ENCODE peak calls at places on chromosomes 3 and 15, in six cellular contexts. One of them, this sample, is unnamed.
A peak's percentile ranks its signal among the peaks of the same experiment; 100 is the strongest.

GRCh38 chr3:16313955-16314645 is 49.1 kb downstream of the OXNAD1 start:
- DNase-seq in activated gamma-delta T cell treated with Interleukin-2 at 50 U/mL for 16 hours: no peak
- DNase-seq in H54: no peak
- DNase-seq in progenitor cell of endocrine pancreas: no peak
- DNase-seq in dorsolateral prefrontal cortex: no peak
- DNase-seq in HT-29: no peak
- DNase-seq in this sample: no peak

GRCh38 chr15:62749036-62749435 is 293.5 kb upstream of the TPM1 start:
- DNase-seq in H54: no peak
- DNase-seq in HT-29: no peak
- DNase-seq in activated gamma-delta T cell treated with Interleukin-2 at 50 U/mL for 16 hours: no peak
- DNase-seq in progenitor cell of endocrine pancreas: no peak
- DNase-seq in dorsolateral prefrontal cortex: peak; percentile 56
- DNase-seq in this sample: no peak

GRCh38 chr3:123169930-123170329 is 31.8 kb upstream of the SEC22A start:
- DNase-seq in HT-29: no peak
- DNase-seq in dorsolateral prefrontal cortex: no peak
- DNase-seq in H54: no peak
- DNase-seq in activated gamma-delta T cell treated with Interleukin-2 at 50 U/mL for 16 hours: no peak
- DNase-seq in progenitor cell of endocrine pancreas: no peak
- DNase-seq in this sample: no peak

GRCh38 chr3:42043116-42043796 is 47.9 kb upstream of the TRAK1 start:
- DNase-seq in H54: no peak
- DNase-seq in progenitor cell of endocrine pancreas: no peak
- DNase-seq in activated gamma-delta T cell treated with Interleukin-2 at 50 U/mL for 16 hours: no peak
- DNase-seq in HT-29: no peak
- DNase-seq in dorsolateral prefrontal cortex: no peak
- DNase-seq in this sample: peak; percentile 71

GRCh38 chr3:79368403-79368802 is 399.4 kb downstream of the ROBO1 start:
- DNase-seq in activated gamma-delta T cell treated with Interleukin-2 at 50 U/mL for 16 hours: no peak
- DNase-seq in progenitor cell of endocrine pancreas: no peak
- DNase-seq in H54: no peak
- DNase-seq in dorsolateral prefrontal cortex: no peak
- DNase-seq in HT-29: no peak
- DNase-seq in this sample: no peak

GRCh38 chr3:40586866-40587265 is 62.1 kb downstream of the ZNF621 start:
- DNase-seq in progenitor cell of endocrine pancreas: no peak
- DNase-seq in HT-29: no peak
- DNase-seq in activated gamma-delta T cell treated with Interleukin-2 at 50 U/mL for 16 hours: no peak
- DNase-seq in H54: no peak
- DNase-seq in dorsolateral prefrontal cortex: no peak
- DNase-seq in this sample: no peak

GRCh38 chr3:188026191-188026968 is 127.6 kb upstream of the LPP start:
- DNase-seq in HT-29: peak; percentile 66
- DNase-seq in progenitor cell of endocrine pancreas: no peak
- DNase-seq in dorsolateral prefrontal cortex: no peak
- DNase-seq in H54: no peak
- DNase-seq in activated gamma-delta T cell treated with Interleukin-2 at 50 U/mL for 16 hours: no peak
- DNase-seq in this sample: peak; percentile 34

GRCh38 chr3:13344663-13345062 is 75.5 kb downstream of the NUP210 start:
- DNase-seq in progenitor cell of endocrine pancreas: no peak
- DNase-seq in HT-29: no peak
- DNase-seq in dorsolateral prefrontal cortex: no peak
- DNase-seq in H54: no peak
- DNase-seq in activated gamma-delta T cell treated with Interleukin-2 at 50 U/mL for 16 hours: no peak
- DNase-seq in this sample: no peak

GRCh38 chr15:64970696-64971095 is 19.0 kb downstream of the SPG21 start:
- DNase-seq in progenitor cell of endocrine pancreas: no peak
- DNase-seq in dorsolateral prefrontal cortex: no peak
- DNase-seq in HT-29: no peak
- DNase-seq in activated gamma-delta T cell treated with Interleukin-2 at 50 U/mL for 16 hours: no peak
- DNase-seq in H54: no peak
- DNase-seq in this sample: no peak

GRCh38 chr3:60399861-60400845 is 851.1 kb downstream of the FHIT start:
- DNase-seq in H54: no peak
- DNase-seq in HT-29: no peak
- DNase-seq in progenitor cell of endocrine pancreas: no peak
- DNase-seq in dorsolateral prefrontal cortex: no peak
- DNase-seq in activated gamma-delta T cell treated with Interleukin-2 at 50 U/mL for 16 hours: no peak
- DNase-seq in this sample: no peak

GRCh38 chr3:193317901-193318300 is 60.7 kb downstream of the ATP13A5 start:
- DNase-seq in activated gamma-delta T cell treated with Interleukin-2 at 50 U/mL for 16 hours: no peak
- DNase-seq in progenitor cell of endocrine pancreas: no peak
- DNase-seq in H54: no peak
- DNase-seq in HT-29: no peak
- DNase-seq in dorsolateral prefrontal cortex: no peak
- DNase-seq in this sample: no peak

GRCh38 chr3:76585794-76586392 is 454.0 kb upstream of the ROBO2 start:
- DNase-seq in dorsolateral prefrontal cortex: no peak
- DNase-seq in activated gamma-delta T cell treated with Interleukin-2 at 50 U/mL for 16 hours: no peak
- DNase-seq in HT-29: peak; percentile 14
- DNase-seq in progenitor cell of endocrine pancreas: no peak
- DNase-seq in H54: no peak
- DNase-seq in this sample: peak; percentile 44

GRCh38 chr3:166446986-166447385 is 609.8 kb upstream of the BCHE start:
- DNase-seq in H54: no peak
- DNase-seq in progenitor cell of endocrine pancreas: no peak
- DNase-seq in HT-29: no peak
- DNase-seq in dorsolateral prefrontal cortex: no peak
- DNase-seq in activated gamma-delta T cell treated with Interleukin-2 at 50 U/mL for 16 hours: no peak
- DNase-seq in this sample: no peak

GRCh38 chr3:8318002-8318649 is 183.5 kb upstream of the LMCD1 start:
- DNase-seq in activated gamma-delta T cell treated with Interleukin-2 at 50 U/mL for 16 hours: no peak
- DNase-seq in dorsolateral prefrontal cortex: no peak
- DNase-seq in H54: no peak
- DNase-seq in progenitor cell of endocrine pancreas: no peak
- DNase-seq in HT-29: no peak
- DNase-seq in this sample: no peak

GRCh38 chr3:46228259-46229222 is 13.7 kb upstream of the CCR3 start:
- DNase-seq in progenitor cell of endocrine pancreas: no peak
- DNase-seq in H54: no peak
- DNase-seq in dorsolateral prefrontal cortex: no peak
- DNase-seq in HT-29: no peak
- DNase-seq in activated gamma-delta T cell treated with Interleukin-2 at 50 U/mL for 16 hours: no peak
- DNase-seq in this sample: peak; percentile 49

GRCh38 chr3:132084982-132085381 is 50.2 kb upstream of the CPNE4 start:
- DNase-seq in dorsolateral prefrontal cortex: no peak
- DNase-seq in progenitor cell of endocrine pancreas: no peak
- DNase-seq in HT-29: no peak
- DNase-seq in activated gamma-delta T cell treated with Interleukin-2 at 50 U/mL for 16 hours: no peak
- DNase-seq in H54: no peak
- DNase-seq in this sample: no peak

GRCh38 chr3:14125193-14126016 is 553 bp downstream of the TMEM43 start:
- DNase-seq in H54: peak; percentile 86
- DNase-seq in dorsolateral prefrontal cortex: peak; percentile 82
- DNase-seq in progenitor cell of endocrine pancreas: peak; percentile 41
- DNase-seq in activated gamma-delta T cell treated with Interleukin-2 at 50 U/mL for 16 hours: peak; percentile 53
- DNase-seq in HT-29: peak; percentile 74
- DNase-seq in this sample: peak; percentile 90

GRCh38 chr3:156024904-156025303 is 95.5 kb upstream of the KCNAB1 start:
- DNase-seq in activated gamma-delta T cell treated with Interleukin-2 at 50 U/mL for 16 hours: no peak
- DNase-seq in HT-29: no peak
- DNase-seq in H54: no peak
- DNase-seq in progenitor cell of endocrine pancreas: no peak
- DNase-seq in dorsolateral prefrontal cortex: no peak
- DNase-seq in this sample: no peak

This sample was measured in hepatocyte.